ENCODE peak calls at places on chromosomes 12 and 14, in ten cellular contexts. One of them, this sample, is unnamed.

GRCh38 chr14:32047791-32048190 is 29.3 kb upstream of the ARHGAP5 start:
- DNase-seq in foreskin fibroblast: no peak
- DNase-seq in PC-3: peak
- DNase-seq in ovary: no peak
- DNase-seq in Calu3: no peak
- DNase-seq in D721Med: no peak
- DNase-seq in cardiac muscle cell: no peak
- DNase-seq in NB4: no peak
- DNase-seq in AG09319: no peak
- DNase-seq in PC-9: peak
- DNase-seq in this sample: peak

GRCh38 chr14:75175677-75176141 is 703 bp downstream of the TMED10 start:
- DNase-seq in PC-9: peak
- DNase-seq in NB4: no peak
- DNase-seq in AG09319: no peak
- DNase-seq in foreskin fibroblast: no peak
- DNase-seq in D721Med: no peak
- DNase-seq in Calu3: no peak
- DNase-seq in cardiac muscle cell: no peak
- DNase-seq in ovary: no peak
- DNase-seq in PC-3: peak
- DNase-seq in this sample: no peak

GRCh38 chr14:106436310-106436905 is 910.0 kb downstream of the TMEM121 start:
- DNase-seq in AG09319: no peak
- DNase-seq in cardiac muscle cell: no peak
- DNase-seq in PC-3: no peak
- DNase-seq in D721Med: no peak
- DNase-seq in Calu3: peak
- DNase-seq in ovary: no peak
- DNase-seq in PC-9: no peak
- DNase-seq in NB4: peak
- DNase-seq in foreskin fibroblast: no peak
- DNase-seq in this sample: peak

GRCh38 chr12:11820476-11820875 is 171.0 kb downstream of the ETV6 start:
- DNase-seq in PC-3: no peak
- DNase-seq in ovary: no peak
- DNase-seq in NB4: no peak
- DNase-seq in AG09319: no peak
- DNase-seq in D721Med: no peak
- DNase-seq in foreskin fibroblast: no peak
- DNase-seq in PC-9: no peak
- DNase-seq in cardiac muscle cell: no peak
- DNase-seq in Calu3: no peak
- DNase-seq in this sample: no peak

GRCh38 chr14:103649001-103649400 is 20.0 kb downstream of the KLC1 start:
- DNase-seq in ovary: no peak
- DNase-seq in AG09319: no peak
- DNase-seq in cardiac muscle cell: no peak
- DNase-seq in foreskin fibroblast: no peak
- DNase-seq in NB4: no peak
- DNase-seq in PC-3: no peak
- DNase-seq in PC-9: no peak
- DNase-seq in Calu3: no peak
- DNase-seq in D721Med: no peak
- DNase-seq in this sample: no peak

GRCh38 chr12:84131076-84131475 is 781.5 kb downstream of the SLC6A15 start:
- DNase-seq in Calu3: no peak
- DNase-seq in NB4: no peak
- DNase-seq in PC-9: no peak
- DNase-seq in cardiac muscle cell: peak
- DNase-seq in AG09319: no peak
- DNase-seq in D721Med: no peak
- DNase-seq in PC-3: peak
- DNase-seq in foreskin fibroblast: peak
- DNase-seq in ovary: no peak
- DNase-seq in this sample: no peak

GRCh38 chr12:124979568-124979967 is 9.4 kb downstream of the DHX37 start:
- DNase-seq in cardiac muscle cell: no peak
- DNase-seq in foreskin fibroblast: no peak
- DNase-seq in NB4: no peak
- DNase-seq in D721Med: no peak
- DNase-seq in Calu3: no peak
- DNase-seq in AG09319: no peak
- DNase-seq in PC-9: no peak
- DNase-seq in PC-3: no peak
- DNase-seq in ovary: no peak
- DNase-seq in this sample: no peak

GRCh38 chr12:26150737-26151450 is 26.1 kb upstream of the BHLHE41 start:
- DNase-seq in NB4: no peak
- DNase-seq in PC-9: peak
- DNase-seq in D721Med: no peak
- DNase-seq in foreskin fibroblast: peak
- DNase-seq in PC-3: no peak
- DNase-seq in AG09319: peak
- DNase-seq in cardiac muscle cell: peak
- DNase-seq in Calu3: no peak
- DNase-seq in ovary: no peak
- DNase-seq in this sample: no peak

GRCh38 chr12:51872689-51872981 is 15.3 kb upstream of the ANKRD33 start:
- DNase-seq in Calu3: no peak
- DNase-seq in PC-3: no peak
- DNase-seq in PC-9: no peak
- DNase-seq in NB4: no peak
- DNase-seq in D721Med: no peak
- DNase-seq in cardiac muscle cell: no peak
- DNase-seq in foreskin fibroblast: no peak
- DNase-seq in AG09319: no peak
- DNase-seq in ovary: no peak
- DNase-seq in this sample: no peak

GRCh38 chr14:37583358-37584210 is 11.5 kb downstream of the FOXA1 start:
- DNase-seq in foreskin fibroblast: no peak
- DNase-seq in PC-3: peak
- DNase-seq in Calu3: peak
- DNase-seq in cardiac muscle cell: no peak
- DNase-seq in NB4: no peak
- DNase-seq in D721Med: no peak
- DNase-seq in PC-9: no peak
- DNase-seq in AG09319: no peak
- DNase-seq in ovary: no peak
- DNase-seq in this sample: no peak

GRCh38 chr14:61330511-61330910 is 9.1 kb downstream of the PRKCH start:
- DNase-seq in PC-9: no peak
- DNase-seq in cardiac muscle cell: no peak
- DNase-seq in foreskin fibroblast: no peak
- DNase-seq in Calu3: no peak
- DNase-seq in D721Med: no peak
- DNase-seq in ovary: no peak
- DNase-seq in PC-3: no peak
- DNase-seq in NB4: no peak
- DNase-seq in AG09319: no peak
- DNase-seq in this sample: peak

GRCh38 chr12:77047341-77048202 is 17.8 kb downstream of the E2F7 start:
- DNase-seq in Calu3: no peak
- DNase-seq in AG09319: no peak
- DNase-seq in foreskin fibroblast: no peak
- DNase-seq in ovary: no peak
- DNase-seq in D721Med: no peak
- DNase-seq in NB4: no peak
- DNase-seq in PC-9: no peak
- DNase-seq in PC-3: no peak
- DNase-seq in cardiac muscle cell: no peak
- DNase-seq in this sample: no peak

GRCh38 chr14:88468396-88468795 is 82.9 kb downstream of the SPATA7 start:
- DNase-seq in D721Med: no peak
- DNase-seq in Calu3: no peak
- DNase-seq in PC-9: peak
- DNase-seq in AG09319: peak
- DNase-seq in foreskin fibroblast: peak
- DNase-seq in PC-3: peak
- DNase-seq in ovary: no peak
- DNase-seq in cardiac muscle cell: peak
- DNase-seq in NB4: no peak
- DNase-seq in this sample: no peak

DNA sequence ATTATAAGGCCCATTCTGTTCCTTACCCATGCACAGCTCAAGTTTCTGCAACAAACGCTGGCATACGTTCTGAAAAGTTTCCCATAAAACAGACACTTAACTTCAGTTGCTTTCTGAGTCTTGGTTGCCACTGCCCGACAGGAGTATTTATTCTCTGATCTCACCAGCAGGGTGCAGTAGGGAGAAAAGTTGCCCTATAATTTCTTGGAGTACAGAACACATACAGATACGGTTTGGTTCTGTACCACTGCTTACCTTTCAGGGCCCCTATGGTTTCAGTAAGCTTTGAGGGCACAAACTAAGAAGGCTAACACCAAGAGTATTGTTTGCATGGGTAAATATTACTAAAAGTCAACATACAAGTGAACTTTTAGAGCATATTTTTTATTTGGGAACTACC is 77.9 kb downstream of the SPATA7 start:
- DNase-seq in D721Med: no peak
- DNase-seq in PC-3: peak
- DNase-seq in ovary: no peak
- DNase-seq in PC-9: no peak
- DNase-seq in NB4: peak
- DNase-seq in Calu3: peak
- DNase-seq in foreskin fibroblast: no peak
- DNase-seq in AG09319: no peak
- DNase-seq in cardiac muscle cell: peak
- DNase-seq in this sample: no peak
- TF ChIP-seq CTCF in D721Med: no peak
- TF ChIP-seq CTCF in PC-3: peak
- TF ChIP-seq CTCF in ovary: no peak
- TF ChIP-seq CTCF in PC-9: peak
- TF ChIP-seq CTCF in NB4: peak
- TF ChIP-seq CTCF in Calu3: no peak
- TF ChIP-seq CTCF in foreskin fibroblast: no peak
- TF ChIP-seq CTCF in AG09319: peak
- TF ChIP-seq CTCF in cardiac muscle cell: peak
- TF ChIP-seq CTCF in this sample: peak

GRCh38 chr12:41368006-41368405 is 179.9 kb downstream of the PDZRN4 start:
- DNase-seq in cardiac muscle cell: peak
- DNase-seq in NB4: peak
- DNase-seq in PC-3: peak
- DNase-seq in PC-9: no peak
- DNase-seq in ovary: no peak
- DNase-seq in AG09319: no peak
- DNase-seq in D721Med: no peak
- DNase-seq in Calu3: no peak
- DNase-seq in foreskin fibroblast: no peak
- DNase-seq in this sample: no peak
- TF ChIP-seq CTCF in cardiac muscle cell: peak
- TF ChIP-seq CTCF in NB4: peak
- TF ChIP-seq CTCF in PC-3: peak
- TF ChIP-seq CTCF in PC-9: peak
- TF ChIP-seq CTCF in ovary: no peak
- TF ChIP-seq CTCF in AG09319: no peak
- TF ChIP-seq CTCF in D721Med: peak
- TF ChIP-seq CTCF in Calu3: no peak
- TF ChIP-seq CTCF in foreskin fibroblast: peak
- TF ChIP-seq CTCF in this sample: peak

GRCh38 chr12:42759622-42760273 is 170.2 kb upstream of the PRICKLE1 start:
- DNase-seq in Calu3: no peak
- DNase-seq in NB4: no peak
- DNase-seq in PC-3: peak
- DNase-seq in ovary: peak
- DNase-seq in foreskin fibroblast: peak
- DNase-seq in cardiac muscle cell: peak
- DNase-seq in PC-9: peak
- DNase-seq in AG09319: peak
- DNase-seq in D721Med: no peak
- DNase-seq in this sample: no peak
- TF ChIP-seq CTCF in Calu3: no peak
- TF ChIP-seq CTCF in NB4: no peak
- TF ChIP-seq CTCF in PC-3: no peak
- TF ChIP-seq CTCF in ovary: no peak
- TF ChIP-seq CTCF in foreskin fibroblast: no peak
- TF ChIP-seq CTCF in cardiac muscle cell: no peak
- TF ChIP-seq CTCF in PC-9: no peak
- TF ChIP-seq CTCF in AG09319: no peak
- TF ChIP-seq CTCF in D721Med: no peak
- TF ChIP-seq CTCF in this sample: no peak

DNA sequence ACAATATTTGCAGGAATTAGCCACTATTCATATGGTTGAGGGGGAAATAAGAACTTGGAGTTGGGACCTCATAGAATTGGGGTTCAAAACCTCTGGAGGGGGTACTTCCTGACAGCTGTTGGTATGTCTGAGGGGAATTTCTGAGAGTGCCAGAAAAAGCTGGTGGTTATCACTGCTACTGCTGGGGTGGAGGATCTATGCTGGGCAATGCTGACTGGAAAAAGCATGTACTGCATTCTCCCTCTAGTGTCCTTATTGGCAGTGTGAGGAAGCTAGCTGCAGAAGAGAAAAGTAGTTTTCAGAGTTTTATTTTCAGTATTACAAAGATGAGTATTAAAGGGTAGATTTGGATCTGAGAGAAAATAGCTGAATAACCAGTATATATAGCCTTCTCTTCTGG is 88.8 kb downstream of the FUT8 start:
- DNase-seq in cardiac muscle cell: peak
- DNase-seq in foreskin fibroblast: no peak
- DNase-seq in Calu3: no peak
- DNase-seq in PC-3: no peak
- DNase-seq in NB4: no peak
- DNase-seq in PC-9: no peak
- DNase-seq in ovary: no peak
- DNase-seq in AG09319: no peak
- DNase-seq in D721Med: no peak
- DNase-seq in this sample: no peak
- TF ChIP-seq CTCF in cardiac muscle cell: peak
- TF ChIP-seq CTCF in foreskin fibroblast: no peak
- TF ChIP-seq CTCF in Calu3: no peak
- TF ChIP-seq CTCF in PC-3: peak
- TF ChIP-seq CTCF in NB4: no peak
- TF ChIP-seq CTCF in PC-9: no peak
- TF ChIP-seq CTCF in ovary: no peak
- TF ChIP-seq CTCF in AG09319: no peak
- TF ChIP-seq CTCF in D721Med: no peak
- TF ChIP-seq CTCF in this sample: peak

DNA sequence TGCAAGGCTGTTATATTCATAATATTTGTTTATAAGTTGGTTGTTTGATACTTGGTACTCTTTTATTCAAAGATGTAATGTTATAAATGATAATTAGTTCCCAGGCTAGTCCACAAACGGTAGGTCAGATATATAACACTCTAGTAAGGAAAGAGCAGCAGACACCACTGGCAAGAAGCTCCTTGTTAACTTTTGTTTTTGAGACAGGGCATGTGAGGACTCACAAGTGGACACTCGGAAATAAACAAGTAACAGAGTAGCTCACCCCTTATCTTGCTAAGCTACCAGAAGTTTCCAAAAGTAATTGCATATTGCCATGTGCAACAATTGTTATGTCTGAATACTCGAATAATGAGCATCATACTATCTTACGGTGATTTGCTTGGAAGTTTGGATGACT is 38.6 kb upstream of the YARS2 start:
- DNase-seq in AG09319: no peak
- DNase-seq in cardiac muscle cell: no peak
- DNase-seq in foreskin fibroblast: no peak
- DNase-seq in D721Med: no peak
- DNase-seq in ovary: no peak
- DNase-seq in Calu3: no peak
- DNase-seq in NB4: no peak
- DNase-seq in PC-3: no peak
- DNase-seq in PC-9: no peak
- DNase-seq in this sample: no peak
- TF ChIP-seq CTCF in AG09319: no peak
- TF ChIP-seq CTCF in cardiac muscle cell: no peak
- TF ChIP-seq CTCF in foreskin fibroblast: no peak
- TF ChIP-seq CTCF in D721Med: no peak
- TF ChIP-seq CTCF in ovary: no peak
- TF ChIP-seq CTCF in Calu3: no peak
- TF ChIP-seq CTCF in NB4: no peak
- TF ChIP-seq CTCF in PC-3: no peak
- TF ChIP-seq CTCF in PC-9: no peak
- TF ChIP-seq CTCF in this sample: no peak